ENCODE peak calls at places on chromosomes 1 and 21, in ten cellular contexts. H is neural crest cell; K is NCI-H524 treated with DMSO at 0.1 percent for 48 hours; G is stimulated activated CD8-positive, alpha-beta memory T cell treated with anti-CD3 and anti-CD28 coated beads, Interleukin-7, amount 100 ng/mL, for 24 hours; S is T-helper 2 cell; T is anterior cingulate cortex; X is A549; W is NCI-H1694 treated with DMSO at 0.1 percent for 48 hours; L is effector memory CD8-positive, alpha-beta T cell; N is putamen. I is an unnamed sample.

GRCh38 chr21:20527691-20528090 is 470.5 kb upstream of the NCAM2 start:
- DNase-seq in K (no peak), G (no peak), N (no peak), W (no peak), L (no peak), T (no peak), H (no peak), S (no peak), X (no peak), I (no peak)

GRCh38 chr1:171389176-171389575 is 75.2 kb downstream of the FMO4 start:
- DNase-seq in X (no peak), S (no peak), H (no peak), L (no peak), K (no peak), G (no peak), W (no peak), T (no peak), N (no peak), I (no peak)

GRCh38 chr1:208134491-208134890 is 109.7 kb downstream of the PLXNA2 start:
- DNase-seq in G (no peak), W (no peak), N (no peak), H (no peak), X (no peak), L (no peak), K (no peak), T (no peak), S (no peak), I (no peak)

GRCh38 chr1:113542221-113542701 is 151.9 kb downstream of the MAGI3 start:
- DNase-seq in X (peak; percentile 24), N (no peak), L (no peak), W (no peak), T (no peak), G (no peak), K (no peak), H (no peak), S (no peak), I (no peak)

GRCh38 chr1:224528900-224529299 is 87.2 kb upstream of the CNIH3 start:
- DNase-seq in G (no peak), T (no peak), H (no peak), K (no peak), W (peak; percentile 40), N (no peak), S (no peak), X (peak; percentile 23), L (no peak), I (no peak)

GRCh38 chr1:26094677-26095383 is 16.8 kb upstream of the PDIK1L start:
- DNase-seq in G (no peak), K (peak; percentile 55), W (no peak), L (no peak), X (no peak), N (no peak), S (no peak), H (peak; percentile 33), T (no peak), I (no peak)

GRCh38 chr1:207076181-207076949 is 12.3 kb upstream of the C4BPB start:
- DNase-seq in N (no peak), L (no peak), S (no peak), H (no peak), X (no peak), G (no peak), W (no peak), K (no peak), T (no peak), I (no peak)

GRCh38 chr1:240194120-240194519 is 102.4 kb downstream of the FMN2 start:
- DNase-seq in X (no peak), W (no peak), H (no peak), K (no peak), L (no peak), N (no peak), S (no peak), T (no peak), G (no peak), I (no peak)

GRCh38 chr1:186974774-186975181 is 146.0 kb downstream of the PLA2G4A start:
- DNase-seq in W (no peak), K (no peak), T (no peak), H (no peak), S (no peak), X (peak; percentile 42), N (no peak), G (no peak), L (no peak), I (no peak)

GRCh38 chr1:66333463-66334232 is 200.3 kb upstream of the SGIP1 start:
- DNase-seq in W (no peak), G (no peak), T (no peak), H (no peak), N (no peak), X (no peak), L (no peak), K (no peak), S (no peak), I (no peak)

GRCh38 chr1:53685272-53686051 is 53.5 kb downstream of the GLIS1 start:
- DNase-seq in H (no peak), S (no peak), K (no peak), L (no peak), G (no peak), W (peak; percentile 24), X (no peak), T (no peak), N (no peak), I (no peak)

GRCh38 chr1:39625462-39626273 is 13.8 kb downstream of the HEYL start:
- DNase-seq in X (no peak), H (no peak), T (peak; percentile 59), W (no peak), N (peak; percentile 70), S (no peak), L (no peak), K (no peak), G (no peak), I (no peak)

GRCh38 chr1:209883341-209883971 is 54.6 kb upstream of the SYT14 start:
- DNase-seq in W (peak; percentile 87), K (no peak), T (no peak), G (no peak), X (no peak), S (no peak), N (no peak), L (no peak), H (no peak), I (no peak)

GRCh38 chr1:87127581-87127980 is 201.1 kb upstream of the LMO4 start:
- DNase-seq in X (no peak), K (no peak), S (no peak), H (no peak), N (peak; percentile 39), T (no peak), L (no peak), G (no peak), W (no peak), I (no peak)

GRCh38 chr1:163471766-163472165 is 150.0 kb downstream of the NUF2 start:
- DNase-seq in H (no peak), N (no peak), W (no peak), X (no peak), L (no peak), K (no peak), S (no peak), G (no peak), T (no peak), I (no peak)

GRCh38 chr1:150487763-150488115 is 520 bp downstream of the TARS2 start:
- DNase-seq in N (no peak), S (no peak), G (no peak), K (no peak), T (no peak), L (no peak), X (no peak), W (no peak), H (no peak), I (no peak)

GRCh38 chr1:51498924-51499323 is 20.1 kb downstream of the EPS15 start:
- DNase-seq in N (no peak), G (no peak), W (no peak), H (no peak), S (no peak), K (no peak), X (no peak), T (no peak), L (no peak), I (no peak)

GRCh38 chr1:229863651-229864545 is 203.1 kb upstream of the GALNT2 start:
- DNase-seq in H (no peak), T (no peak), W (no peak), L (no peak), G (no peak), N (no peak), X (no peak), S (no peak), K (no peak), I (no peak)

GRCh38 chr1:238143038-238143437 is 252.3 kb upstream of the ZP4 start:
- DNase-seq in T (no peak), K (no peak), X (no peak), N (no peak), W (no peak), L (no peak), H (no peak), G (no peak), S (no peak), I (no peak)

GRCh38 chr1:115474166-115474565 is 136.1 kb upstream of the NGF start:
- DNase-seq in L (no peak), K (no peak), X (no peak), W (no peak), T (no peak), G (no peak), S (no peak), N (no peak), H (no peak), I (no peak)

GRCh38 chr21:16842716-16843115 is 670.1 kb upstream of the CXADR start:
- DNase-seq in T (no peak), N (no peak), S (no peak), W (no peak), L (no peak), H (no peak), X (no peak), G (no peak), K (peak; percentile 71), I (no peak)